ENCODE peak calls at places on chromosomes 13 and 19, in four cellular contexts. I, L, S and D are unnamed samples.

GRCh38 chr19:13987101-13987890 is 18.8 kb downstream of the RFX1 start:
- DNase-seq in I (no peak), L (no peak), S (no peak), D (peak)

GRCh38 chr13:30481241-30481760 is 15.6 kb upstream of the HMGB1 start:
- DNase-seq in I (no peak), L (no peak), S (no peak), D (no peak)

GRCh38 chr13:40341086-40341471 is 325.4 kb downstream of the FOXO1 start:
- DNase-seq in I (no peak), L (no peak), S (no peak), D (no peak)

GRCh38 chr19:49442793-49443365 is 1.6 kb upstream of the SLC17A7 start:
- DNase-seq in I (peak), L (peak), S (no peak), D (peak)

GRCh38 chr13:42656136-42656535 is 82.2 kb downstream of the TNFSF11 start:
- DNase-seq in I (no peak), L (no peak), S (no peak), D (no peak)

GRCh38 chr19:2149980-2150793 is 1.2 kb downstream of the AP3D1 start:
- DNase-seq in I (no peak), L (peak), S (no peak), D (peak)

GRCh38 chr13:51620165-51620983 is 36.1 kb downstream of the WDFY2 start:
- DNase-seq in I (no peak), L (no peak), S (no peak), D (no peak)

GRCh38 chr13:31328549-31329229 is 128.9 kb downstream of the B3GLCT start:
- DNase-seq in I (no peak), L (no peak), S (no peak), D (no peak)

GRCh38 chr13:40664100-40665060 is 2.1 kb downstream of the FOXO1 start:
- DNase-seq in I (peak), L (peak), S (no peak), D (peak)

GRCh38 chr19:55809381-55810058 is 22.3 kb downstream of the NLRP11 start:
- DNase-seq in I (peak), L (peak), S (no peak), D (peak)

GRCh38 chr13:108595416-108596257 is 33.8 kb upstream of the MYO16 start:
- DNase-seq in I (peak), L (no peak), S (no peak), D (no peak)

GRCh38 chr19:996051-996838 is 4.0 kb upstream of the GRIN3B start:
- DNase-seq in I (peak), L (peak), S (no peak), D (peak)

GRCh38 chr13:98606296-98606695 is 29.4 kb upstream of the STK24 start:
- DNase-seq in I (no peak), L (no peak), S (no peak), D (peak)

GRCh38 chr13:78420814-78421213 is 182.5 kb downstream of the POU4F1 start:
- DNase-seq in I (no peak), L (no peak), S (peak), D (no peak)

GRCh38 chr19:12484011-12484370 is 625 bp downstream of the ZNF709 start:
- DNase-seq in I (no peak), L (no peak), S (no peak), D (no peak)

GRCh38 chr19:32404213-32404938 is 1.2 kb upstream of the DPY19L3 start:
- DNase-seq in I (no peak), L (no peak), S (no peak), D (no peak)

DNA sequence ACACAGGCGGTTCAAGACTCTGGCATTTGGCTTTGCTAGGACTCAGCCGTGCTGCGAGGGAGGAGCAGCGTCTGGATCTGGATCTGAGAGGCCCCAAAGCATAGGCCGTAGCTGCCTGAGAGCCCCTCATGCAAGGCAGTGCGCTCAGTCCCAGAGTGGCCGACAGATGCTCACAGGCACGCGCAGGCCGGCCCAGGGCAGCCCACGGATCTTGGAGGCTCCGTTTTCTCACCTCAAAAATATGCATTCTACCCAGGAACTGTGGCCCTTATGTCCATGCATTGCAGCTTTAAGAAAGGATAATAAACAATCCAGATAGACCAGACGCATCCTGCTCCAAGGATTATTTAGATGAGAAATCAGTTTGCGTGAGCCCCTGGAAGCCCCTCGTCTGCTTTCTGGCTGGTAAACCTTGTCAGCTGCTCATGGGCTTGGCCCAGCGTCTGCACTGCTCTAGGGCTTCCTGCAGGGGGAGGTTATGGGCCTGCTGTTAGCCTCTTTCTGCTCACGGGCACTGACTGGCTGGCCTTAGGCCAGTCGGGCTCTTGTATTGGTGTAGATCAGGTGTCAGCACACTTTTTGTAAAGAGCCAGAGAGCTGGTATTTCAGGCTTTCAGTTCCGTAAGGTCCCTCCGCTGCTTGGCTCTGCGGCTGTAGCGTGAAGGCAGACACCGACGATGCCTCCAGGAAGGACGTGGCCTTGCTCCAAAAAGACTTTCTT is 24.2 kb downstream of the TEX29 start:
- DNase-seq in I (peak), L (peak), S (no peak), D (no peak)
- TF ChIP-seq USF1 in I (no peak), L (no peak), S (no peak), D (no peak)

DNA sequence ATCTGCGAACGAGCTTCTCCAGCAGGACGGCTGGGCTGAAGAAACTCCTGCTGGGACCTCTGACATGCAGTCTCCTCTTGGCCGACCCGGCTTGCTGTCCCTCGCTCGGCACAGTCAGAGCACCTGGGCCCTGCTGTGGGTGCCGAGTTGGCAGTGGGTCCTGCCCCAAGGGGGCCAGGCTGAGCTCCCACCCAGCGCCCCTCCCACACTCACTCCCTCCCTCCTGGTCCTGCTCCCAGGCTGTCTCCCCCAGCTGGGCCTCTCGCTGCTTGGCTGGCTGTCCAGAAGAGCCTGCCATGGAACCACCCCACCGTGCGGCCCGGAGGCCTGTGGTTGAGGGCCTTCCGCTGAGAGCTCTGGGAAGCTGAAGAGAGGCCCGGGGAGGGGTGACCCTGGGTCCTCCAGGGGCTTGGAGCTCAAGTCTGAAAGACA is 6.0 kb downstream of the AKT2 start:
- DNase-seq in I (no peak), L (no peak), S (no peak), D (peak)
- TF ChIP-seq USF1 in I (no peak), L (no peak), S (no peak), D (no peak)

GRCh38 chr13:44514278-44514677 is 61.9 kb downstream of the TSC22D1 start:
- DNase-seq in I (no peak), L (no peak), S (no peak), D (no peak)

GRCh38 chr13:44519642-44520041 is 56.5 kb downstream of the TSC22D1 start:
- DNase-seq in I (no peak), L (no peak), S (no peak), D (no peak)

GRCh38 chr13:44516771-44517170 is 59.4 kb downstream of the TSC22D1 start:
- DNase-seq in I (peak), L (no peak), S (no peak), D (no peak)
- TF ChIP-seq USF1 in I (no peak), L (no peak), S (no peak), D (no peak)

GRCh38 chr19:53927745-53928144 is 18.7 kb downstream of the CACNG7 start:
- DNase-seq in I (peak), L (peak), S (no peak), D (no peak)
- TF ChIP-seq USF1 in I (peak), L (no peak), S (no peak), D (no peak)

GRCh38 chr19:17296976-17297375 is 6.2 kb downstream of the ABHD8 start:
- DNase-seq in I (no peak), L (no peak), S (no peak), D (no peak)

GRCh38 chr19:17296278-17296677 is 6.9 kb downstream of the ABHD8 start:
- DNase-seq in I (no peak), L (no peak), S (no peak), D (peak)

GRCh38 chr19:17292301-17293074 is 10.7 kb downstream of the ABHD8 start:
- DNase-seq in I (peak), L (peak), S (peak), D (peak)

GRCh38 chr19:17293605-17294004 is 9.6 kb downstream of the ABHD8 start:
- DNase-seq in I (no peak), L (no peak), S (no peak), D (no peak)

DNA sequence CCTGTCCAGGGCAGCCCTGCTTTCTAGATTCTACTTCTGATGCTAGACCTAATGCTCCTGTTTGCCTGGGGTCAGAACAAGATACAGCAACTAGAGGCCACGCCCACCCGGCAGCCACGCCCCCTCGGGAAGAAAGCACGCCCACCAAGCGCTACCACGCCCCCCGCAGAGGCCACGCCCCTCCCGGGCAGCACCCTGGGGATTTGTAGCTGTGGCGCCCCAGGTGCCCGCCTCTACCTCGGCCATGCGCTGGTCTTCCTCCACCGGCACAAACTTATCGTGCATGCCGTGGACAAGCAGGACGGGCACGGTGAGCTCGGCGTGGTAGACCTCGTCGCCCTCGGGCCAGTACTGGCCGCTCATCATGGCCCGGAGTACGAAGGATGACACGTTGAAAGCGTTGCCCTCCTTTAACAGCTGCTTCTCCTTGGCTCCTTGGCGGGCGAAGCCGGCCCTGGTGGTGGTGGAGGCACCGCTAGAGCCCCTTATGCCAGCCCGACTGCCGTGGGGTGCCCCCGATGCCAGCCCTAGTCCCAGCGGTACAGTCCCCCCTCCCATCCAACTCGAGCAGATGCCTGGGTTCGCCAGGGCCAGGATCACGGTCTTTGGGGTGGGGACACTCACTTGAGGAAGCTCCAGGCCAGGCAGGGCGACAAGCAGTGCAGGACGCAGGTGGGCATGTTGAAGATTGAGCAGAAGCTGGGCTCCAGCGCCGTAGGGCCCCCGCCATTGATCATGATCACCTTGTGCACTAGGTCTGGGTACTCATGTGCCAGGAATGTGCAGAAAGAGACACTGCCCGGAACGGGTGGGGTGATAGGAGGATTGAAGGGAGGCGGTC is 9.0 kb downstream of the ABHD8 start:
- DNase-seq in I (peak), L (peak), S (no peak), D (peak)
- TF ChIP-seq USF1 in I (no peak), L (no peak), S (no peak), D (no peak)

DNA sequence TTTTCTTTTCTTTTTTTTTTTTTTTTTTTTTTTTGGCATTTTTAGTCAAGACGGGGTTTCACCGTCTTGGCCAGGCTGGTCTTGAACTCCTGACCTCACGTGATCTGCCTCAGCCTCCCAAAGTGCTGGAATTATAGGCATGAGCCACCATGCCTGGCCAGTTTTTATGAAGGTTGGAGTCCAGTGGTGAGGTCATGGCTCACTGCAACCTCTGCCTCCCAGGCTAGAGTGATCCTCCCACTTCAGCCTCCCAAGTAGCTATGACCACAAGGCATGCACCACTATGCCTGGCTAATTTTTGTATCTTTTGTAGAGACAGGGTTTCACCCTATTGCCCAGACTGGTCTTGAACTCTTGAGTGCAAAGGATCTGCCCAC is 4.2 kb downstream of the SNRPA start:
- DNase-seq in I (no peak), L (no peak), S (no peak), D (no peak)
- TF ChIP-seq USF1 in I (no peak), L (no peak), S (no peak), D (no peak)

GRCh38 chr13:80083097-80083429 is 257.9 kb downstream of the SPRY2 start:
- DNase-seq in I (no peak), L (no peak), S (no peak), D (no peak)

GRCh38 chr13:80086304-80086721 is 254.6 kb downstream of the SPRY2 start:
- DNase-seq in I (no peak), L (no peak), S (no peak), D (no peak)

GRCh38 chr13:80083516-80084085 is 257.3 kb downstream of the SPRY2 start:
- DNase-seq in I (no peak), L (no peak), S (no peak), D (no peak)

GRCh38 chr13:80084086-80084676 is 256.7 kb downstream of the SPRY2 start:
- DNase-seq in I (no peak), L (no peak), S (no peak), D (no peak)

DNA sequence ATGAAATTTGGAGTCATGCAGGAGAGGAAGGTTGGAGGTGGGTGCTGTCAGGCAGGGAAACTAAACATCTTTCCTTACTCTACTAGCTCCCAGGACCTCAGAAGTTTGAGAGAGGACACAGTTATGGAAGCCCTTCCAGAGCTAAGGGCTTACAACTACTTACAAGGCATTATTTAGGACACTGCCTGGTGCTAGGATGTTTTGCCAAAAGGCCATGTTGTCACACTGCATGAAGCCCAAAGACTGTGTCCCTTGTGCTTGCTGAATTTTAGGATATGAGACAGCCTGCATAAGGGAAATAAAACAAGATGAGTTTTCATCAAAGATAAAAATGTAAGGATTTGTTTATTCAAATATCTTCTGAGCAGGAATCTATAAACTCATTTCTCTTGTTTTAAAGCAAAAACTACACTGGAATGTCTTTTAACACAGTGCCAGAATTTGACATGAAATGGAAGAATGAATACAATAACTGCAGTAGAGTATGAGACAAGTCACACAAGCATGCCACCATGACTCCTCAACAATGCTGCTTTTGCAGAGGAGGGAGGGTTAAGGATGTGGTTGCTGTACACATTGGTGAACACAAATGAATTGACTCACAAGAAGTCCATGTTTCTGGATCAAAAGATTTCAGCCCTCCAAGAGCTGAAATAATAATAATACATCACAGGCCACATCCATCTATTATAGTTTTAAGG is 258.4 kb downstream of the SPRY2 start:
- DNase-seq in I (no peak), L (no peak), S (no peak), D (no peak)
- TF ChIP-seq USF1 in I (no peak), L (no peak), S (no peak), D (no peak)

GRCh38 chr13:27565818-27566217 is 54.5 kb downstream of the LNX2 start:
- DNase-seq in I (no peak), L (no peak), S (no peak), D (no peak)

GRCh38 chr13:27559714-27560113 is 60.6 kb downstream of the LNX2 start:
- DNase-seq in I (no peak), L (no peak), S (peak), D (no peak)

GRCh38 chr13:27562457-27562856 is 57.9 kb downstream of the LNX2 start:
- DNase-seq in I (no peak), L (no peak), S (no peak), D (no peak)
- TF ChIP-seq USF1 in I (no peak), L (no peak), S (no peak), D (no peak)

DNA sequence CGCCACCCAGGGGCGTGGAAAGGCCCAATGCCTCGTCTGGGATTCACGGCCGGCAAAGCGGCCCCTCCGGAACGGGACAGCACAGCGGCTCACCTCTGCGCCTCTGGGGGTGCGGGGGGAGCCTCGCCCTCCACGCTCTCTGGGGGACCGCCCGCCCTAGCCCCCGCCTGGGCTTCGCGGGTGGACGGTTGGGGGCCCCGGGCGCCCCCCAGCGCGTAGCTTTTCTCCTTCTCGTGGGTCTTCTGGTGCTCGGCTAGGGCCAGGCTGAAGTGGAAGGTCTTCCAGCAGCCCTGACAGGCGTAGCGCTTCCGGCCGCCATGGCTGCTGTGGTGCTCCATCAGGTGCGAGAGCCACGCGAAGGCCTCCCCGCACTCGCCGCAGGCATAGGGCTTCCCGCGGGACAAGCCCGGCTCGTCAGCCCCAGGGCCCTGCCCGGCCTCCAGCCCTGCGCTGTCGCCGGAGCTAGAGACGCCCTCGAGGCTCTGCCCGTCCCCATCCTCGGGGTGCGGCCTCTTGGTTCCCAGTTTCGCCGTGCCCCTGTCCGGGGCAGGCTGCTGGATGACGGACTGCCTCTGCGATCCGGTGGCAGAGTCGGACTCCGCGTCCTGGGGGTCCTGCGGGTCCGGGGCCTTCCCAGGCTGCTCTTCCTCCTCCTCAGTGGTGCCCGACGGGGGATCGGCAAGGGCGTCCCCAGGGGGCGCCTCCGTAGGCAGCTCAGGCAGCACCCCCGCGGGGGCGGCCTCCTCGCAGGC is 13.3 kb downstream of the ZSCAN18 start:
- DNase-seq in I (no peak), L (no peak), S (no peak), D (no peak)
- TF ChIP-seq USF1 in I (no peak), L (no peak), S (no peak), D (no peak)